ENCODE peak calls at places on chromosomes 4 and X, in eight cellular contexts. F is putamen; P is hypothalamus; R is activated CD8-positive, alpha-beta T cell treated with anti-CD3 and anti-CD28 coated beads, Interleukin-2, amount 10 ng/mL, durations not matched to agents 7 days and 5 days; Z is NCI-H1092; I is ELR; L is sciatic nerve; T is foreskin fibroblast. V is an unnamed sample.

GRCh38 chr4:151801547-151802516 is 41.0 kb upstream of the GATB start:
- DNase-seq in F (no peak), R (peak), L (no peak), T (no peak), I (peak), Z (no peak), P (no peak), V (no peak)

GRCh38 chr4:55553442-55553841 is 6.7 kb upstream of the CLOCK start:
- DNase-seq in I (peak), Z (no peak), T (peak), R (peak), F (no peak), L (no peak), P (no peak), V (no peak)

GRCh38 chr4:73599182-73599581 is 21.1 kb downstream of the RASSF6 start:
- DNase-seq in I (peak), L (no peak), F (no peak), T (peak), Z (no peak), P (no peak), R (no peak), V (no peak)

GRCh38 chr4:40763228-40763716 is 13.5 kb downstream of the NSUN7 start:
- DNase-seq in I (peak), R (peak), L (no peak), F (no peak), Z (no peak), T (no peak), P (no peak), V (no peak)

GRCh38 chr4:154877110-154877760 is 96.2 kb downstream of the RBM46 start:
- DNase-seq in L (no peak), P (no peak), T (no peak), I (peak), R (no peak), Z (no peak), F (no peak), V (no peak)

GRCh38 chrX:11105080-11105479 is 6.1 kb upstream of the HCCS start:
- DNase-seq in Z (no peak), L (no peak), P (no peak), R (no peak), T (no peak), F (no peak), I (peak), V (no peak)

GRCh38 chr4:84985952-84986351 is 19.5 kb upstream of the WDFY3 start:
- DNase-seq in Z (no peak), R (no peak), T (peak), F (no peak), I (peak), L (no peak), P (no peak), V (no peak)

GRCh38 chrX:68710870-68711576 is 63.6 kb downstream of the STARD8 start:
- DNase-seq in R (peak), L (no peak), Z (no peak), T (no peak), P (no peak), F (no peak), I (peak), V (no peak)

GRCh38 chrX:76971393-76972376 is 475.5 kb upstream of the FGF16 start:
- DNase-seq in L (no peak), P (no peak), I (no peak), F (no peak), Z (no peak), R (no peak), T (no peak), V (no peak)

GRCh38 chr4:38082424-38083374 is 122.5 kb downstream of the PTTG2 start:
- DNase-seq in F (no peak), L (no peak), P (no peak), Z (no peak), T (peak), I (peak), R (no peak), V (no peak)

GRCh38 chr4:139015948-139016451 is 419 bp downstream of the NOCT start:
- DNase-seq in P (no peak), R (peak), I (peak), T (no peak), Z (no peak), F (peak), L (no peak), V (no peak)

GRCh38 chr4:154491341-154491679 is 289 bp downstream of the DCHS2 start:
- DNase-seq in P (no peak), L (no peak), F (no peak), Z (no peak), I (no peak), R (no peak), T (peak), V (no peak)

GRCh38 chr4:87038837-87039715 is 104.3 kb downstream of the AFF1 start:
- DNase-seq in P (peak), R (no peak), Z (peak), F (peak), T (peak), I (peak), L (no peak), V (no peak)

GRCh38 chr4:144962300-144962699 is 135.7 kb downstream of the ANAPC10 start:
- DNase-seq in T (no peak), L (no peak), P (no peak), I (no peak), R (no peak), Z (no peak), F (no peak), V (no peak)

GRCh38 chrX:96883608-96884007 is at the start of gene RPA4:
- DNase-seq in R (no peak), T (no peak), L (no peak), F (no peak), I (no peak), P (no peak), Z (no peak), V (no peak)

GRCh38 chr4:150115851-150116250 is 37.6 kb downstream of the DCLK2 start:
- DNase-seq in I (no peak), L (no peak), P (no peak), Z (no peak), F (no peak), T (no peak), R (no peak), V (no peak)

GRCh38 chr4:34939073-34939472 is 1305.2 kb downstream of the ARAP2 start:
- DNase-seq in R (no peak), P (no peak), Z (no peak), T (no peak), I (no peak), L (no peak), F (no peak), V (no peak)

GRCh38 chr4:11073621-11074051 is 355.1 kb downstream of the HS3ST1 start:
- DNase-seq in I (peak), Z (no peak), R (no peak), F (no peak), T (peak), L (peak), P (no peak), V (no peak)

GRCh38 chrX:53718073-53718472 is 31.6 kb upstream of the HUWE1 start:
- DNase-seq in L (no peak), Z (no peak), T (no peak), F (no peak), I (no peak), R (no peak), P (no peak), V (no peak)

GRCh38 chrX:40176979-40177430 is 79.2 kb upstream of the BCOR start:
- DNase-seq in L (no peak), Z (no peak), F (no peak), R (no peak), I (peak), P (no peak), T (no peak), V (no peak)

GRCh38 chrX:106948641-106949040 is 28.4 kb downstream of the CLDN2 start:
- DNase-seq in P (no peak), F (no peak), T (no peak), Z (no peak), I (no peak), L (no peak), R (no peak), V (no peak)

GRCh38 chr4:1490011-1490905 is 84.0 kb upstream of the NKX1-1 start:
- DNase-seq in F (no peak), I (no peak), Z (no peak), R (no peak), P (no peak), L (peak), T (no peak), V (no peak)

GRCh38 chrX:133668225-133668931 is 253.1 kb upstream of the GPC4 start:
- DNase-seq in Z (no peak), F (no peak), L (no peak), R (no peak), T (no peak), I (no peak), P (no peak), V (no peak)

GRCh38 chr4:16665942-16666586 is 232.4 kb downstream of the LDB2 start:
- DNase-seq in P (no peak), F (no peak), T (no peak), I (no peak), Z (no peak), R (no peak), L (no peak), V (no peak)

GRCh38 chrX:1401611-1402430 is 9.9 kb upstream of the SLC25A6 start:
- DNase-seq in L (peak), Z (no peak), P (no peak), R (no peak), T (no peak), I (no peak), F (no peak), V (no peak)

GRCh38 chr4:169244210-169244609 is 26.5 kb downstream of the SH3RF1 start:
- DNase-seq in I (no peak), R (no peak), Z (no peak), F (no peak), P (no peak), L (no peak), T (no peak), V (no peak)

GRCh38 chrX:45479835-45480422 is 279.3 kb upstream of the DIPK2B start:
- DNase-seq in I (peak), F (no peak), Z (no peak), L (no peak), P (no peak), R (no peak), T (peak), V (no peak)

GRCh38 chrX:14029039-14029424 is 660 bp downstream of the GEMIN8 start:
- DNase-seq in R (no peak), L (no peak), T (no peak), I (peak), F (no peak), Z (peak), P (no peak), V (no peak)

GRCh38 chr4:183478123-183478522 is 26.7 kb upstream of the ING2 start:
- DNase-seq in R (no peak), Z (no peak), L (no peak), F (no peak), P (no peak), I (no peak), T (no peak), V (no peak)

GRCh38 chr4:105283501-105283900 is 136.8 kb downstream of the TET2 start:
- DNase-seq in Z (no peak), I (no peak), F (no peak), P (no peak), R (no peak), L (no peak), T (no peak), V (no peak)

GRCh38 chrX:130245441-130245840 is 23.3 kb downstream of the ZNF280C start:
- DNase-seq in Z (no peak), I (peak), R (no peak), P (no peak), L (no peak), T (peak), F (no peak), V (no peak)

GRCh38 chrX:150504399-150505186 is 63.8 kb upstream of the MTM1 start:
- DNase-seq in L (no peak), I (peak), T (peak), R (no peak), P (peak), Z (no peak), F (peak), V (no peak)

GRCh38 chrX:118000518-118000917 is 116.1 kb downstream of the KLHL13 start:
- DNase-seq in Z (no peak), P (no peak), F (no peak), L (no peak), T (no peak), I (no peak), R (no peak), V (no peak)

GRCh38 chr4:40525811-40526598 is 103.7 kb downstream of the RBM47 start:
- DNase-seq in T (peak), F (no peak), P (no peak), R (no peak), I (peak), L (no peak), Z (no peak), V (no peak)

GRCh38 chrX:79618280-79618679 is 251.1 kb upstream of the ITM2A start:
- DNase-seq in L (no peak), I (no peak), R (no peak), F (no peak), P (no peak), T (no peak), Z (no peak), V (no peak)

GRCh38 chr4:2789801-2790582 is 2.9 kb upstream of the SH3BP2 start:
- DNase-seq in P (no peak), L (peak), Z (no peak), T (no peak), R (no peak), F (no peak), I (no peak), V (no peak)

GRCh38 chr4:98510757-98511517 is 147.5 kb downstream of the TSPAN5 start:
- DNase-seq in Z (no peak), F (no peak), P (no peak), I (peak), R (peak), L (no peak), T (peak), V (no peak)